ENCODE peak calls at places on chromosomes 6 and 20, in four cellular contexts. One of them, this sample, is unnamed.

GRCh38 chr6:134888316-134888715 is 61.6 kb downstream of the ALDH8A1 start:
- DNase-seq in WTC11: no peak
- DNase-seq in psoas muscle: no peak
- DNase-seq in dorsolateral prefrontal cortex: no peak
- DNase-seq in this sample: no peak

GRCh38 chr6:37668251-37668650 is 29.4 kb downstream of the MDGA1 start:
- DNase-seq in WTC11: no peak
- DNase-seq in psoas muscle: no peak
- DNase-seq in dorsolateral prefrontal cortex: no peak
- DNase-seq in this sample: no peak

GRCh38 chr6:45500924-45501816 is 123.4 kb upstream of the SUPT3H start:
- DNase-seq in WTC11: peak; percentile 30
- DNase-seq in psoas muscle: no peak
- DNase-seq in dorsolateral prefrontal cortex: no peak
- DNase-seq in this sample: no peak

GRCh38 chr20:16129411-16129810 is 443.8 kb downstream of the KIF16B start:
- DNase-seq in WTC11: no peak
- DNase-seq in dorsolateral prefrontal cortex: no peak
- DNase-seq in psoas muscle: no peak
- DNase-seq in this sample: no peak

GRCh38 chr6:119037941-119038623 is 40.4 kb downstream of the FAM184A start:
- DNase-seq in dorsolateral prefrontal cortex: no peak
- DNase-seq in psoas muscle: no peak
- DNase-seq in WTC11: no peak
- DNase-seq in this sample: no peak

GRCh38 chr6:105272783-105273182 is 93.0 kb upstream of the POPDC3 start:
- DNase-seq in psoas muscle: peak; percentile 80
- DNase-seq in dorsolateral prefrontal cortex: no peak
- DNase-seq in WTC11: peak; percentile 38
- DNase-seq in this sample: no peak

GRCh38 chr6:154057098-154057497 is 18.1 kb downstream of the OPRM1 start:
- DNase-seq in dorsolateral prefrontal cortex: no peak
- DNase-seq in WTC11: no peak
- DNase-seq in psoas muscle: no peak
- DNase-seq in this sample: no peak

GRCh38 chr6:68400396-68400795 is 234.7 kb upstream of the ADGRB3 start:
- DNase-seq in dorsolateral prefrontal cortex: no peak
- DNase-seq in psoas muscle: no peak
- DNase-seq in WTC11: peak; percentile 35
- DNase-seq in this sample: no peak

GRCh38 chr6:5507056-5507722 is 245.9 kb downstream of the FARS2 start:
- DNase-seq in psoas muscle: no peak
- DNase-seq in WTC11: no peak
- DNase-seq in dorsolateral prefrontal cortex: no peak
- DNase-seq in this sample: no peak

GRCh38 chr6:281469-282103 is 10.7 kb upstream of the DUSP22 start:
- DNase-seq in dorsolateral prefrontal cortex: no peak
- DNase-seq in WTC11: no peak
- DNase-seq in psoas muscle: no peak
- DNase-seq in this sample: no peak

GRCh38 chr20:3818155-3819151 is 1.9 kb upstream of the AP5S1 start:
- DNase-seq in dorsolateral prefrontal cortex: peak; percentile 56
- DNase-seq in psoas muscle: peak; percentile 80
- DNase-seq in WTC11: peak; percentile 75
- DNase-seq in this sample: peak; percentile 90

GRCh38 chr20:51484141-51484815 is 58.2 kb downstream of the NFATC2 start:
- DNase-seq in WTC11: no peak
- DNase-seq in psoas muscle: no peak
- DNase-seq in dorsolateral prefrontal cortex: no peak
- DNase-seq in this sample: no peak

GRCh38 chr6:134739299-134740090 is 210.4 kb downstream of the ALDH8A1 start:
- DNase-seq in psoas muscle: no peak
- DNase-seq in dorsolateral prefrontal cortex: no peak
- DNase-seq in WTC11: no peak
- DNase-seq in this sample: no peak

GRCh38 chr20:49384437-49385434 is 97.7 kb downstream of the KCNB1 start:
- DNase-seq in WTC11: peak; percentile 97
- DNase-seq in psoas muscle: peak; percentile 82
- DNase-seq in dorsolateral prefrontal cortex: peak; percentile 59
- DNase-seq in this sample: peak; percentile 89

GRCh38 chr6:27592481-27593199 is 119.7 kb upstream of the ZNF184 start:
- DNase-seq in dorsolateral prefrontal cortex: no peak
- DNase-seq in WTC11: peak; percentile 76
- DNase-seq in psoas muscle: no peak
- DNase-seq in this sample: no peak

GRCh38 chr6:167153523-167153959 is 4.2 kb downstream of the GPR31 start:
- DNase-seq in dorsolateral prefrontal cortex: no peak
- DNase-seq in psoas muscle: no peak
- DNase-seq in WTC11: no peak
- DNase-seq in this sample: no peak

GRCh38 chr6:96724641-96725040 is 112.6 kb downstream of the GPR63 start:
- DNase-seq in psoas muscle: no peak
- DNase-seq in WTC11: no peak
- DNase-seq in dorsolateral prefrontal cortex: no peak
- DNase-seq in this sample: no peak

GRCh38 chr6:40671338-40672050 is 84.3 kb upstream of the LRFN2 start:
- DNase-seq in WTC11: no peak
- DNase-seq in dorsolateral prefrontal cortex: no peak
- DNase-seq in psoas muscle: no peak
- DNase-seq in this sample: no peak

GRCh38 chr6:5989141-5989723 is 17.5 kb downstream of the NRN1 start:
- DNase-seq in WTC11: no peak
- DNase-seq in dorsolateral prefrontal cortex: no peak
- DNase-seq in psoas muscle: peak; percentile 67
- DNase-seq in this sample: no peak

GRCh38 chr6:32885698-32886286 is 31.8 kb downstream of the PSMB9 start:
- DNase-seq in dorsolateral prefrontal cortex: no peak
- DNase-seq in WTC11: no peak
- DNase-seq in psoas muscle: no peak
- DNase-seq in this sample: no peak

GRCh38 chr20:1164871-1165270 is 19.9 kb downstream of the TMEM74B start:
- DNase-seq in WTC11: no peak
- DNase-seq in dorsolateral prefrontal cortex: no peak
- DNase-seq in psoas muscle: no peak
- DNase-seq in this sample: peak; percentile 65

GRCh38 chr20:24723953-24724352 is 225.1 kb upstream of the CST7 start:
- DNase-seq in psoas muscle: no peak
- DNase-seq in WTC11: no peak
- DNase-seq in dorsolateral prefrontal cortex: no peak
- DNase-seq in this sample: peak; percentile 66

GRCh38 chr20:478010-478948 is 15.9 kb upstream of the TBC1D20 start:
- DNase-seq in WTC11: no peak
- DNase-seq in dorsolateral prefrontal cortex: no peak
- DNase-seq in psoas muscle: no peak
- DNase-seq in this sample: no peak

GRCh38 chr6:106117579-106117978 is 31.4 kb downstream of the PRDM1 start:
- DNase-seq in dorsolateral prefrontal cortex: no peak
- DNase-seq in psoas muscle: no peak
- DNase-seq in WTC11: no peak
- DNase-seq in this sample: no peak

GRCh38 chr6:38861957-38862401 is 146.9 kb downstream of the DNAH8 start:
- DNase-seq in dorsolateral prefrontal cortex: no peak
- DNase-seq in WTC11: no peak
- DNase-seq in psoas muscle: no peak
- DNase-seq in this sample: no peak

GRCh38 chr6:138537090-138537489 is 37.8 kb upstream of the NHSL1 start:
- DNase-seq in dorsolateral prefrontal cortex: no peak
- DNase-seq in WTC11: no peak
- DNase-seq in psoas muscle: no peak
- DNase-seq in this sample: no peak

GRCh38 chr20:63690001-63690897 is 6.2 kb upstream of the TNFRSF6B start:
- DNase-seq in WTC11: no peak
- DNase-seq in psoas muscle: peak; percentile 56
- DNase-seq in dorsolateral prefrontal cortex: no peak
- DNase-seq in this sample: no peak

DNA sequence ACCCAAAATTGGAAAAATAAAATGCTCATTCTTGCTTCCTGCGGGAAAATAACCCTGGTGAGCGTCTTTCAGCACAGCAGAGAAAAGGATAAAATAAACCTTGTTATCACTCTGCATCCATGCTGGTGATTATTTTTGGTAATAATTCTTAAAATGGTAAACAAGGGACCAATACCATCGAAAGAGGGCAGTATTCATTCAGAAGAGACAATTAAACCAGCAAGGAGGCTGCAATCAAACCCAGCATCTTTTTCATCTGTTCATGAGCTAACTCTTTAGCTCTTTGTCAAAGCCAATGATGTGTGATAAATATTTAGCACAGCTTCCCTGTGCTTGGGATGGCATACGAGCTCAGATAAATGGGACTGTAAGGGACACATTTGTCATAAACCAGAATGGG is 34.3 kb downstream of the CDH26 start:
- DNase-seq in WTC11: no peak
- DNase-seq in dorsolateral prefrontal cortex: no peak
- DNase-seq in psoas muscle: no peak
- DNase-seq in this sample: no peak
- TF ChIP-seq CTCF in WTC11: no peak
- TF ChIP-seq CTCF in dorsolateral prefrontal cortex: peak; percentile 13
- TF ChIP-seq CTCF in psoas muscle: no peak
- TF ChIP-seq CTCF in this sample: no peak

GRCh38 chr6:78607188-78607587 is 260.2 kb upstream of the IRAK1BP1 start:
- DNase-seq in psoas muscle: no peak
- DNase-seq in dorsolateral prefrontal cortex: no peak
- DNase-seq in WTC11: no peak
- DNase-seq in this sample: no peak

GRCh38 chr6:78611097-78611625 is 256.2 kb upstream of the IRAK1BP1 start:
- DNase-seq in dorsolateral prefrontal cortex: no peak
- DNase-seq in WTC11: no peak
- DNase-seq in psoas muscle: no peak
- DNase-seq in this sample: no peak

GRCh38 chr6:78614961-78615360 is 252.4 kb upstream of the IRAK1BP1 start:
- DNase-seq in WTC11: no peak
- DNase-seq in dorsolateral prefrontal cortex: no peak
- DNase-seq in psoas muscle: no peak
- DNase-seq in this sample: no peak

GRCh38 chr6:78615430-78615904 is 251.9 kb upstream of the IRAK1BP1 start:
- DNase-seq in WTC11: no peak
- DNase-seq in dorsolateral prefrontal cortex: no peak
- DNase-seq in psoas muscle: no peak
- DNase-seq in this sample: no peak

DNA sequence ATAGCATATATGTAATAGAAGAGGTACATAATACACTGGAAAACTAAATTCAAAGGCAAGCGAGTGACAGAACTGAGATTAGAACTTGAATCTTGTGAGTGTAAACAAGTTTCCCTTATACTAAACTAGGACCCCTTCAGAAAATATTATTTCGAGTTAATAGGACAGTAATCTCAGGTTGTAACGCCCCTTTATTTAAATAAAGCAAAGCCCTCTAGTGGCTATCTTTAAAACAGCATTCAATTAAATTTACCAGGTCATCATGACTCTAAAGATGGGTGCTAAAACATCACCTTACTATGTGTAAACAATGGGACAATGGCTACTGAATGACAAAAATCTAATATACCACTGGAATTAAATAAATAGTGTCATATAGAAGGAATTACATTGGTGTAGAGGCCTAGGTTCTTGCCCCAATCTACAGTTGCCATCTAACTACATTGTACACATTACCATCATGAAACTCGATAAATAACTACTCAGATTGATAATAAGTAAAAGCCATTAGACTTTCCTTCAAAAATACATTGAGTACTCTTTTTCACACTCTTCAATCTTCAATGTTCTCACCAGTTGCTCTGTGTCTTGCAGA is 255.4 kb upstream of the IRAK1BP1 start:
- DNase-seq in WTC11: no peak
- DNase-seq in dorsolateral prefrontal cortex: no peak
- DNase-seq in psoas muscle: no peak
- DNase-seq in this sample: no peak
- TF ChIP-seq CTCF in WTC11: peak; percentile 29
- TF ChIP-seq CTCF in dorsolateral prefrontal cortex: peak; percentile 50
- TF ChIP-seq CTCF in psoas muscle: peak; percentile 20
- TF ChIP-seq CTCF in this sample: peak; percentile 62

DNA sequence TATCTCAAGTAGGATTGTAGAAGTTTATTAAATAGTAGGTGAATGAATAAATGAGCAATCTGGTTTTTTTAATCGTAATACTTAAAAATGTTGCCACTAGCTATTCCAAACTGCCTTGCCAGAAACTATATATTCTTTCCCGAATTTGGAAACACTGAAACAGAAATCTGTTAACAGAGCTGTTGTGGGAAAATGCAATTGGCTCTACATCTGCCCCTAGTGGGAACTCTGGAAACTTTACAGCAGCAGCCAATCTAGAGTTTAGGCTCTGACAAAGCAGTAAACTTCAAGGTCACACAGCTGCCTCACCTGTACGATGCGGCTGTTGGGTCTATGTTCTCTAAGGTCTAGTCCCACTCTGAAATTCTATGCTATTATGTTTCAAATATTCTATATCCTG is 41.7 kb downstream of the SYNE1 start:
- DNase-seq in WTC11: no peak
- DNase-seq in dorsolateral prefrontal cortex: no peak
- DNase-seq in psoas muscle: no peak
- DNase-seq in this sample: no peak
- TF ChIP-seq CTCF in WTC11: peak; percentile 11
- TF ChIP-seq CTCF in dorsolateral prefrontal cortex: peak; percentile 29
- TF ChIP-seq CTCF in psoas muscle: no peak
- TF ChIP-seq CTCF in this sample: peak; percentile 48

GRCh38 chr20:32780278-32780677 is 18.1 kb downstream of the DNMT3B start:
- DNase-seq in psoas muscle: no peak
- DNase-seq in dorsolateral prefrontal cortex: no peak
- DNase-seq in WTC11: no peak
- DNase-seq in this sample: no peak

GRCh38 chr20:32773880-32774279 is 11.7 kb downstream of the DNMT3B start:
- DNase-seq in psoas muscle: peak; percentile 26
- DNase-seq in WTC11: no peak
- DNase-seq in dorsolateral prefrontal cortex: no peak
- DNase-seq in this sample: no peak

GRCh38 chr20:32779500-32780215 is 17.5 kb downstream of the DNMT3B start:
- DNase-seq in WTC11: peak; percentile 81
- DNase-seq in psoas muscle: no peak
- DNase-seq in dorsolateral prefrontal cortex: no peak
- DNase-seq in this sample: no peak

GRCh38 chr20:32775240-32775991 is 13.2 kb downstream of the DNMT3B start:
- DNase-seq in psoas muscle: no peak
- DNase-seq in dorsolateral prefrontal cortex: no peak
- DNase-seq in WTC11: no peak
- DNase-seq in this sample: no peak

GRCh38 chr20:32777177-32777956 is 15.2 kb downstream of the DNMT3B start:
- DNase-seq in psoas muscle: no peak
- DNase-seq in WTC11: no peak
- DNase-seq in dorsolateral prefrontal cortex: no peak
- DNase-seq in this sample: no peak
- TF ChIP-seq CTCF in psoas muscle: no peak
- TF ChIP-seq CTCF in WTC11: no peak
- TF ChIP-seq CTCF in dorsolateral prefrontal cortex: no peak
- TF ChIP-seq CTCF in this sample: no peak